ENCODE peak calls at places on chromosomes 11 and 22, in six cellular contexts. A, W, M, R, I and X are unnamed samples.

GRCh38 chr11:58963551-58964075 is 24.3 kb downstream of the GLYATL1 start:
- DNase-seq in A (no peak), W (peak; percentile 81), M (peak; percentile 77), R (no peak), I (no peak), X (no peak)

GRCh38 chr22:42434283-42434682 is 2.1 kb upstream of the NFAM1 start:
- DNase-seq in A (no peak), W (no peak), M (peak; percentile 23), R (no peak), I (no peak), X (no peak)

GRCh38 chr11:6988506-6988905 is 31.6 kb downstream of the ZNF214 start:
- DNase-seq in A (no peak), W (no peak), M (no peak), R (no peak), I (no peak), X (no peak)

GRCh38 chr11:75946531-75947530 is 131.8 kb downstream of the UVRAG start:
- DNase-seq in A (no peak), W (peak; percentile 4), M (peak; percentile 23), R (no peak), I (peak; percentile 28), X (no peak)

GRCh38 chr11:25119416-25119815 is 622.6 kb downstream of the LUZP2 start:
- DNase-seq in A (no peak), W (no peak), M (no peak), R (no peak), I (no peak), X (no peak)

GRCh38 chr11:64703048-64703447 is 19.9 kb downstream of the NRXN2 start:
- DNase-seq in A (no peak), W (no peak), M (no peak), R (no peak), I (no peak), X (no peak)

GRCh38 chr22:44311855-44312170 is 938 bp downstream of the SHISAL1 start:
- DNase-seq in A (no peak), W (no peak), M (peak; percentile 69), R (no peak), I (no peak), X (no peak)

GRCh38 chr11:114587398-114587953 is 8.1 kb downstream of the NXPE4 start:
- DNase-seq in A (no peak), W (no peak), M (no peak), R (no peak), I (no peak), X (no peak)

GRCh38 chr22:27662359-27663030 is 139.1 kb downstream of the MN1 start:
- DNase-seq in A (no peak), W (no peak), M (no peak), R (peak; percentile 84), I (peak; percentile 28), X (no peak)

GRCh38 chr11:75475767-75476650 is 43.0 kb upstream of the KLHL35 start:
- DNase-seq in A (peak; percentile 27), W (no peak), M (peak; percentile 61), R (peak; percentile 45), I (peak; percentile 43), X (peak; percentile 58)

GRCh38 chr22:27112273-27112672 is 454.9 kb downstream of the MIAT start:
- DNase-seq in A (no peak), W (no peak), M (no peak), R (no peak), I (no peak), X (no peak)

GRCh38 chr11:58629857-58630256 is 7.4 kb downstream of the CNTF start:
- DNase-seq in A (no peak), W (peak; percentile 48), M (peak; percentile 38), R (no peak), I (peak; percentile 59), X (no peak)

GRCh38 chr11:3222003-3222855 is 3.6 kb upstream of the MRGPRG start:
- DNase-seq in A (no peak), W (no peak), M (no peak), R (no peak), I (no peak), X (no peak)

GRCh38 chr11:64436025-64436424 is 77.1 kb downstream of the RPS6KA4 start:
- DNase-seq in A (no peak), W (no peak), M (peak; percentile 11), R (no peak), I (no peak), X (no peak)

GRCh38 chr11:47466201-47466600 is 17.3 kb upstream of the RAPSN start:
- DNase-seq in A (no peak), W (no peak), M (no peak), R (no peak), I (no peak), X (no peak)

GRCh38 chr22:29451863-29452262 is 13.5 kb downstream of the RFPL1 start:
- DNase-seq in A (no peak), W (no peak), M (no peak), R (no peak), I (no peak), X (no peak)
- TF ChIP-seq CTCF in A (no peak), W (no peak), M (no peak), R (no peak), I (no peak), X (peak; percentile 10)

GRCh38 chr11:8356216-8356615 is 92.5 kb upstream of the LMO1 start:
- DNase-seq in A (no peak), W (no peak), M (no peak), R (no peak), I (no peak), X (no peak)

GRCh38 chr11:8356731-8357504 is 93.2 kb upstream of the LMO1 start:
- DNase-seq in A (no peak), W (peak; percentile 67), M (no peak), R (no peak), I (peak; percentile 15), X (no peak)

GRCh38 chr11:8352852-8353505 is 89.3 kb upstream of the LMO1 start:
- DNase-seq in A (no peak), W (peak; percentile 29), M (peak; percentile 17), R (no peak), I (no peak), X (no peak)

GRCh38 chr11:8355418-8355742 is 91.7 kb upstream of the LMO1 start:
- DNase-seq in A (no peak), W (no peak), M (no peak), R (no peak), I (no peak), X (no peak)

GRCh38 chr11:8354622-8355417 is 91.1 kb upstream of the LMO1 start:
- DNase-seq in A (peak; percentile 39), W (peak; percentile 83), M (peak; percentile 21), R (no peak), I (no peak), X (no peak)
- TF ChIP-seq CTCF in A (peak; percentile 3), W (peak; percentile 17), M (peak; percentile 30), R (no peak), I (no peak), X (no peak)

GRCh38 chr11:60372767-60373166 is 5.6 kb upstream of the MS4A7 start:
- DNase-seq in A (no peak), W (no peak), M (no peak), R (no peak), I (no peak), X (no peak)
- TF ChIP-seq CTCF in A (no peak), W (no peak), M (no peak), R (no peak), I (no peak), X (no peak)

DNA sequence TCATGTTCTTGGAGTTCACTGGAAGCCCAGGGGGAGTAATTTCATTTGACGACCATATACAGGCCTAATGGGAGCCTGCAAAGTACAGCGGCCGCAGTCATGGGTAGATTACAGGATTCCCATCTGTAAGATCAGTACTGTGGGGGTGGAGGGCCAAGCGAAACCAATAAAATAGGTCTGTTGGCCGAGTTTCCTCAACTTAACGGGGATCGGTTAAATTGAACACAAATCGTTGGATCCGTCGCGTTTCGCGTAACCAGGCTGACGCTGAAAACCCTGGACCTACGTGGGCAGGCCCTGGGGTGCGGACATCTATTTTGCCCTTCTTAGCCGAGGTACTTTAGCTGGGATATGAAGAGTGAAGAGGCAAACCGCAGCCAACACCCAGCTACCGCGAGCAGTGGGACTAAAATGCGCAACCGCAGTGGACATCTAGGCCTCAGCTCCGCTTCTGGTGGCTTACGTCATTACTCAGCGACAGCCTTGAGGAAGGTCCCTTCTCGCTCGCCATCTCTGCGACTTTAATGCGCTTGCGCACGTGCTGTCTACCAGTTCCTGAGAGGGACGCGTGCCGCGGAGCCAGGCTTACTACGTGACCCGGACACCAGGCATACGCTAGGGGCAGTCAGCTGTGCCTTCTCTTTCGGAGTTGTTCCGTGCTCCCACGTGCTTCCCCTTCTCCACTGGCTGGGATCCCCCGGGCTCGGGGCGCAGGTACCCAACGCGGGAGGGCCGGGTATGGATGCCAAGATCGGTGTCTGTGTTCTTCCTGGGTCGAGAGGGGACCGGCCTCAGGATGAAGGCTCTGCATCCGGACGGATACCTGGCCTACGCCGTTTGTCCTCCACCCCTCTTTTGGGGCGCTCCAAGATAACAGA is at the start of gene NAT10:
- DNase-seq in A (peak; percentile 93), W (peak; percentile 99), M (peak; percentile 98), R (peak; percentile 96), I (peak; percentile 99), X (peak; percentile 100)
- TF ChIP-seq CTCF in A (no peak), W (peak; percentile 32), M (peak; percentile 34), R (peak; percentile 32), I (no peak), X (peak; percentile 22)

GRCh38 chr11:109425554-109425953 is 3.6 kb downstream of the C11orf87 start:
- DNase-seq in A (no peak), W (no peak), M (no peak), R (no peak), I (no peak), X (no peak)
- TF ChIP-seq CTCF in A (no peak), W (no peak), M (no peak), R (no peak), I (no peak), X (no peak)

GRCh38 chr11:70604221-70604620 is 205.9 kb downstream of the CTTN start:
- DNase-seq in A (no peak), W (no peak), M (no peak), R (no peak), I (no peak), X (no peak)

GRCh38 chr11:70603064-70603755 is 204.9 kb downstream of the CTTN start:
- DNase-seq in A (no peak), W (no peak), M (no peak), R (no peak), I (no peak), X (no peak)

GRCh38 chr11:70604630-70605520 is 206.5 kb downstream of the CTTN start:
- DNase-seq in A (no peak), W (no peak), M (no peak), R (no peak), I (no peak), X (no peak)

GRCh38 chr11:70601861-70602575 is 203.7 kb downstream of the CTTN start:
- DNase-seq in A (no peak), W (no peak), M (no peak), R (no peak), I (no peak), X (no peak)

DNA sequence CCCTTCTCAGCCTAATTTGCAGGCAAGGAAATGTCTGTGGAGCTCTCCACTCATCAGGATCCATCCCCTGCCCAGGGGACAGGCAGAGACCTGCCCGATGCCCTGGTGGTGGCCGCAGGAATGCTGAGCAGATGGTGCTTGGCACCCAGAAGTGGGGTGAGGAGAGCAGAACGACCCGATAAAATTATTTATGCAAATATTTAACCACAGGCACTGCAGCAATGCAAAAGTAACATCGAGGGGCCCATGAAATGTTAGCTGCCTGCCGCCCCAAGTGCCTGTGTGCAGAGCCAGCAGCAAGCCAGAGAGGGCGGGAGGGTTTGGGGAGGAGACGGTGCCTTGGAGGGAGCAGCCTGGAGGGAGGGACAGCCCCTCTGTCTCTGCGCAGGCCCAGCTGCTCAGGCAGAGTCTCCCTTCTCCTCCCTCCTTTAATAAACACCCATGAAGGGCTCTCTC is 205.5 kb downstream of the CTTN start:
- DNase-seq in A (no peak), W (no peak), M (peak; percentile 65), R (no peak), I (no peak), X (no peak)
- TF ChIP-seq CTCF in A (no peak), W (no peak), M (peak; percentile 8), R (no peak), I (no peak), X (no peak)